ENCODE peak calls at places on chromosomes 3 and 15, in six cellular contexts. U is Panc1, D is upper lobe of right lung, O is PC-3, K is body of pancreas, B is pancreas. H is an unnamed sample. For H3K4me1, H3K27me3 and H3K9me3, the result is how much of the 10 kb centered on the place peaks cover.

GRCh38 chr3:76010252-76010651 is 224.9 kb upstream of the ZNF717 start:
- DNase-seq in U (no peak), D (no peak), O (no peak), K (no peak), B (no peak), H (no peak)

GRCh38 chr3:178703268-178703975 is 167.2 kb downstream of the KCNMB2 start:
- DNase-seq in U (peak), D (no peak), O (peak), K (no peak), B (no peak), H (no peak)

GRCh38 chr15:81378438-81378837 is 4.4 kb upstream of the TMC3 start:
- DNase-seq in U (no peak), D (no peak), O (no peak), K (no peak), B (no peak), H (no peak)

GRCh38 chr3:101381809-101382208 is 61.4 kb upstream of the IMPG2 start:
- DNase-seq in U (no peak), D (no peak), O (peak), K (no peak), B (no peak), H (no peak)

GRCh38 chr3:53820756-53821580 is 25.3 kb downstream of the CHDH start:
- DNase-seq in U (no peak), D (peak), O (no peak), K (no peak), B (no peak), H (no peak)

GRCh38 chr15:74383695-74384565 is 16.5 kb upstream of the CYP11A1 start:
- DNase-seq in U (no peak), D (no peak), O (peak), K (no peak), B (no peak), H (peak)

GRCh38 chr3:12920967-12921366 is 79.6 kb upstream of the RPL32 start:
- DNase-seq in U (no peak), D (no peak), O (no peak), K (no peak), B (no peak), H (no peak)

GRCh38 chr3:8981700-8982099 is 18.4 kb upstream of the RAD18 start:
- DNase-seq in U (no peak), D (no peak), O (no peak), K (no peak), B (no peak), H (no peak)

GRCh38 chr3:8663177-8664061 is 18.8 kb upstream of the SSUH2 start:
- DNase-seq in U (peak), D (no peak), O (peak), K (peak), B (peak), H (no peak)

GRCh38 chr15:36499751-36500389 is 79.6 kb upstream of the CDIN1 start:
- DNase-seq in U (no peak), D (no peak), O (no peak), K (no peak), B (no peak), H (no peak)

GRCh38 chr3:111589303-111590095 is 5.6 kb downstream of the ZBED2 start:
- DNase-seq in U (no peak), D (no peak), O (no peak), K (no peak), B (no peak), H (no peak)

GRCh38 chr3:119497824-119498187 is 541 bp upstream of the TIMMDC1 start:
- DNase-seq in U (peak), D (no peak), O (peak), K (peak), B (peak), H (no peak)

GRCh38 chr3:126432901-126433480 is 38.3 kb downstream of the CFAP100 start:
- DNase-seq in U (no peak), D (peak), O (no peak), K (no peak), B (no peak), H (no peak)

GRCh38 chr3:46812237-46812791 is 50.9 kb downstream of the MYL3 start:
- DNase-seq in U (no peak), D (peak), O (no peak), K (peak), B (peak), H (peak)

GRCh38 chr3:86420990-86421739 is 569.8 kb downstream of the VGLL3 start:
- DNase-seq in U (no peak), D (no peak), O (no peak), K (no peak), B (no peak), H (no peak)

GRCh38 chr3:120909602-120909878 is 1.5 kb downstream of the STXBP5L start:
- DNase-seq in U (no peak), D (no peak), O (no peak), K (no peak), B (no peak), H (no peak)

GRCh38 chr3:149808209-149808829 is 4.7 kb upstream of the RNF13 start:
- DNase-seq in U (peak), D (peak), O (peak), K (peak), B (peak), H (no peak)

GRCh38 chr15:68307131-68307928 is 29.8 kb downstream of the FEM1B start:
- DNase-seq in U (no peak), D (no peak), O (no peak), K (no peak), B (no peak), H (no peak)

GRCh38 chr3:126872701-126873100 is 110.2 kb upstream of the PLXNA1 start:
- DNase-seq in U (no peak), D (no peak), O (no peak), K (no peak), B (no peak), H (no peak)

GRCh38 chr3:148648685-148649352 is 48.9 kb upstream of the AGTR1 start:
- DNase-seq in U (no peak), D (no peak), O (no peak), K (no peak), B (no peak), H (no peak)

GRCh38 chr3:58492385-58492970 is 582 bp downstream of the KCTD6 start:
- DNase-seq in U (no peak), D (no peak), O (peak), K (no peak), B (no peak), H (no peak)

GRCh38 chr3:182389041-182389815 is 404.1 kb upstream of the ATP11B start:
- DNase-seq in U (no peak), D (no peak), O (peak), K (no peak), B (no peak), H (no peak)

GRCh38 chr3:107958151-107958550 is 132.7 kb downstream of the CD47 start:
- DNase-seq in U (no peak), D (no peak), O (no peak), K (no peak), B (no peak), H (no peak)

GRCh38 chr3:144433006-144433405 is 461.4 kb downstream of the DIPK2A start:
- DNase-seq in U (no peak), D (no peak), O (peak), K (no peak), B (no peak), H (no peak)

GRCh38 chr3:174100744-174101143 is 703.2 kb downstream of the NLGN1 start:
- DNase-seq in U (no peak), D (no peak), O (peak), K (no peak), B (no peak), H (no peak)

GRCh38 chr3:56747150-56747549 is 54.6 kb downstream of the ARHGEF3 start:
- DNase-seq in U (no peak), D (no peak), O (no peak), K (no peak), B (peak), H (no peak)

GRCh38 chr3:43629254-43629653 is 7.4 kb upstream of the ANO10 start:
- DNase-seq in U (no peak), D (no peak), O (no peak), K (no peak), B (no peak), H (no peak)

GRCh38 chr3:141429371-141430035 is 57.3 kb upstream of the RASA2 start:
- DNase-seq in U (no peak), D (no peak), O (no peak), K (no peak), B (no peak), H (no peak)
- H3K4me1 ChIP-seq in U (under half), D (half or more), O (under half), K (half or more), B (half or more), H (under half)

GRCh38 chr3:150878290-150878689 is 26.9 kb downstream of the MINDY4B start:
- DNase-seq in U (no peak), D (no peak), O (no peak), K (no peak), B (no peak), H (no peak)

GRCh38 chr3:150877303-150877702 is 27.9 kb downstream of the MINDY4B start:
- DNase-seq in U (no peak), D (no peak), O (no peak), K (no peak), B (no peak), H (no peak)

GRCh38 chr3:150876866-150877265 is 28.4 kb downstream of the MINDY4B start:
- DNase-seq in U (no peak), D (no peak), O (no peak), K (no peak), B (no peak), H (no peak)

GRCh38 chr3:150875548-150875947 is 29.7 kb downstream of the MINDY4B start:
- DNase-seq in U (no peak), D (no peak), O (no peak), K (no peak), B (no peak), H (no peak)

DNA sequence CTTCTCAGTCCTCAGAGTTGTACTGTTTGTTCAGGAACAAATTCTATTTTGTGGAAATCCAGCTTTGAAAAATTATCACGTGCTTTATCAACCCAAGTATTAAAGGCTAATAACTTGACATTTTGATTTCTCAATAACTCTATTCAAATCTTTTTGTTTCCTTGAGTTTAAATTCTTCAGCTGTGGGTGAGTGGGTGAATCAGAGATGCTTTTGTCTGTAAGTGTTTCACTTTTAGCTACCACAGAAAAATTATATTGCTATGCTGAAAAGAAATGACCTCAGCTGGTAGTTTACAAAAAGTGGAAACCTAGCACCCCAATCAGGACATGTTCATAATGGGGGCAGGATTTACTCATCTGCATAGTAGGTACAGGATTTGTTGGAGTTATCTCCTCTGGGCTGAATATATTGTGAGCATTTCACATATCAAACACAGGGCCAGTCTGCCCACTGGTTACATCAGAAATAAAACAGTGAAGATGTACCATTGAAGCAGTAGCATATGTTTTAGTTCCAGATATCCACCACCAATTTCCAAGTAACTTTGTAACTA is 30.5 kb downstream of the MINDY4B start:
- DNase-seq in U (no peak), D (no peak), O (no peak), K (no peak), B (no peak), H (no peak)
- H3K27me3 ChIP-seq in U (under half), D (under half), O (under half), K (under half), B (under half), H (under half)

GRCh38 chr15:71049706-71050422 is 65.4 kb upstream of the THSD4 start:
- DNase-seq in U (no peak), D (no peak), O (peak), K (no peak), B (no peak), H (no peak)
- H3K9me3 ChIP-seq in U (under half), D (under half), O (under half), K (under half), B (under half), H (under half)

GRCh38 chr3:172103724-172104123 is 64.3 kb downstream of the FNDC3B start:
- DNase-seq in U (no peak), D (no peak), O (no peak), K (no peak), B (no peak), H (no peak)
- H3K4me1 ChIP-seq in U (half or more), D (half or more), O (under half), K (half or more), B (half or more), H (under half)

GRCh38 chr15:56047354-56047753 is 53.9 kb upstream of the NEDD4 start:
- DNase-seq in U (no peak), D (no peak), O (peak), K (no peak), B (no peak), H (no peak)
- H3K27me3 ChIP-seq in U (under half), D (under half), O (under half), K (under half), B (under half), H (under half)

GRCh38 chr3:175818811-175819464 is 959.8 kb downstream of the NAALADL2 start:
- DNase-seq in U (no peak), D (no peak), O (peak), K (no peak), B (no peak), H (no peak)
- H3K9me3 ChIP-seq in U (under half), D (under half), O (under half), K (under half), B (under half), H (under half)

DNA sequence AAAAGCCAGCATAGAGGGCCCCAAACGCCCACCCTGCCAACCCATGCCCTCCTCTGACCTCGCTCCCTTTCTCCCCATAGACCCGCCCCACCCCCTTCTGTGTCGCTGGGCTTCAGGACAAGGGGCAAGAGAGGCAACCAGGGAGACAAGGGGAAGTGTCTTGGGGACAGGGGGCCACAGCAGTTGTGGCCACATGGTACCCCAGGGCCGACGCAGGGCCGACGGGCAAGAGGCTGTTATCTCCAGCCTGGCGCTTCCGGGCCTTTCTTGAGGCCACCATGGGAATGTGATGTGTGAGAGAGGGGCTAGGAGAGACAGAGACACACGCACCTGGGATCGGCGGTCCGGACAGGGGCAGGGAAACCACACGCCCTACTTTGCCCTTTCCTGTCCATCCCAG is 3.4 kb upstream of the HAPLN3 start:
- DNase-seq in U (no peak), D (no peak), O (no peak), K (no peak), B (no peak), H (no peak)
- H3K4me1 ChIP-seq in U (half or more), D (under half), O (under half), K (under half), B (under half), H (under half)

GRCh38 chr3:10770547-10770946 is 45.5 kb upstream of the SLC6A11 start:
- DNase-seq in U (no peak), D (no peak), O (no peak), K (no peak), B (no peak), H (no peak)
- H3K27me3 ChIP-seq in U (under half), D (under half), O (under half), K (under half), B (under half), H (under half)

H was measured in aorta.